ENCODE peak calls at places on chromosomes 16 and 17, in eight cellular contexts. One of them, this sample, is unnamed.

GRCh38 chr16:70481929-70482536 is 27.6 kb downstream of the FCSK start:
- DNase-seq in GM23338: no peak
- DNase-seq in C1 segment of cervical spinal cord: no peak
- DNase-seq in occipital lobe: no peak
- DNase-seq in amygdala: no peak
- DNase-seq in activated naive CD8-positive, alpha-beta T cell treated with anti-CD3 and anti-CD28 coated beads for 36 hours: no peak
- DNase-seq in caudate nucleus: no peak
- DNase-seq in effector memory CD8-positive, alpha-beta T cell: no peak
- DNase-seq in this sample: no peak

GRCh38 chr16:88836791-88837190 is 20.0 kb downstream of the GALNS start:
- DNase-seq in GM23338: no peak
- DNase-seq in C1 segment of cervical spinal cord: no peak
- DNase-seq in occipital lobe: no peak
- DNase-seq in amygdala: no peak
- DNase-seq in activated naive CD8-positive, alpha-beta T cell treated with anti-CD3 and anti-CD28 coated beads for 36 hours: no peak
- DNase-seq in caudate nucleus: no peak
- DNase-seq in effector memory CD8-positive, alpha-beta T cell: no peak
- DNase-seq in this sample: no peak

GRCh38 chr16:65817799-65818198 is 548.7 kb upstream of the CDH5 start:
- DNase-seq in GM23338: no peak
- DNase-seq in C1 segment of cervical spinal cord: no peak
- DNase-seq in occipital lobe: no peak
- DNase-seq in amygdala: no peak
- DNase-seq in activated naive CD8-positive, alpha-beta T cell treated with anti-CD3 and anti-CD28 coated beads for 36 hours: no peak
- DNase-seq in caudate nucleus: no peak
- DNase-seq in effector memory CD8-positive, alpha-beta T cell: no peak
- DNase-seq in this sample: no peak

GRCh38 chr16:82655315-82655714 is 28.5 kb downstream of the CDH13 start:
- DNase-seq in GM23338: no peak
- DNase-seq in C1 segment of cervical spinal cord: no peak
- DNase-seq in occipital lobe: no peak
- DNase-seq in amygdala: no peak
- DNase-seq in activated naive CD8-positive, alpha-beta T cell treated with anti-CD3 and anti-CD28 coated beads for 36 hours: peak; percentile 57
- DNase-seq in caudate nucleus: no peak
- DNase-seq in effector memory CD8-positive, alpha-beta T cell: peak; percentile 76
- DNase-seq in this sample: no peak

GRCh38 chr16:88355389-88356123 is 27.2 kb upstream of the ZNF469 start:
- DNase-seq in GM23338: no peak
- DNase-seq in C1 segment of cervical spinal cord: no peak
- DNase-seq in occipital lobe: no peak
- DNase-seq in amygdala: no peak
- DNase-seq in activated naive CD8-positive, alpha-beta T cell treated with anti-CD3 and anti-CD28 coated beads for 36 hours: no peak
- DNase-seq in caudate nucleus: no peak
- DNase-seq in effector memory CD8-positive, alpha-beta T cell: no peak
- DNase-seq in this sample: no peak

GRCh38 chr17:60253048-60253447 is 103.3 kb downstream of the CA4 start:
- DNase-seq in GM23338: no peak
- DNase-seq in C1 segment of cervical spinal cord: no peak
- DNase-seq in occipital lobe: no peak
- DNase-seq in amygdala: no peak
- DNase-seq in activated naive CD8-positive, alpha-beta T cell treated with anti-CD3 and anti-CD28 coated beads for 36 hours: no peak
- DNase-seq in caudate nucleus: no peak
- DNase-seq in effector memory CD8-positive, alpha-beta T cell: no peak
- DNase-seq in this sample: no peak

GRCh38 chr16:86929149-86929871 is 351.0 kb downstream of the FOXL1 start:
- DNase-seq in GM23338: no peak
- DNase-seq in C1 segment of cervical spinal cord: no peak
- DNase-seq in occipital lobe: no peak
- DNase-seq in amygdala: no peak
- DNase-seq in activated naive CD8-positive, alpha-beta T cell treated with anti-CD3 and anti-CD28 coated beads for 36 hours: no peak
- DNase-seq in caudate nucleus: no peak
- DNase-seq in effector memory CD8-positive, alpha-beta T cell: no peak
- DNase-seq in this sample: no peak

GRCh38 chr17:64148699-64149098 is 18.8 kb upstream of the ERN1 start:
- DNase-seq in GM23338: peak; percentile 14
- DNase-seq in C1 segment of cervical spinal cord: peak; percentile 25
- DNase-seq in occipital lobe: no peak
- DNase-seq in amygdala: peak; percentile 20
- DNase-seq in activated naive CD8-positive, alpha-beta T cell treated with anti-CD3 and anti-CD28 coated beads for 36 hours: no peak
- DNase-seq in caudate nucleus: no peak
- DNase-seq in effector memory CD8-positive, alpha-beta T cell: no peak
- DNase-seq in this sample: no peak

GRCh38 chr17:70525976-70526375 is 356.6 kb downstream of the KCNJ2 start:
- DNase-seq in GM23338: no peak
- DNase-seq in C1 segment of cervical spinal cord: no peak
- DNase-seq in occipital lobe: no peak
- DNase-seq in amygdala: no peak
- DNase-seq in activated naive CD8-positive, alpha-beta T cell treated with anti-CD3 and anti-CD28 coated beads for 36 hours: no peak
- DNase-seq in caudate nucleus: no peak
- DNase-seq in effector memory CD8-positive, alpha-beta T cell: no peak
- DNase-seq in this sample: no peak

GRCh38 chr16:23485257-23485614 is 25.1 kb downstream of the GGA2 start:
- DNase-seq in GM23338: no peak
- DNase-seq in C1 segment of cervical spinal cord: no peak
- DNase-seq in occipital lobe: no peak
- DNase-seq in amygdala: no peak
- DNase-seq in activated naive CD8-positive, alpha-beta T cell treated with anti-CD3 and anti-CD28 coated beads for 36 hours: no peak
- DNase-seq in caudate nucleus: no peak
- DNase-seq in effector memory CD8-positive, alpha-beta T cell: no peak
- DNase-seq in this sample: no peak

GRCh38 chr17:50822550-50822949 is 12.8 kb upstream of the WFIKKN2 start:
- DNase-seq in GM23338: no peak
- DNase-seq in C1 segment of cervical spinal cord: no peak
- DNase-seq in occipital lobe: no peak
- DNase-seq in amygdala: no peak
- DNase-seq in activated naive CD8-positive, alpha-beta T cell treated with anti-CD3 and anti-CD28 coated beads for 36 hours: no peak
- DNase-seq in caudate nucleus: no peak
- DNase-seq in effector memory CD8-positive, alpha-beta T cell: no peak
- DNase-seq in this sample: no peak

GRCh38 chr17:17840751-17841591 is 4.2 kb upstream of the SREBF1 start:
- DNase-seq in GM23338: peak; percentile 30
- DNase-seq in C1 segment of cervical spinal cord: peak; percentile 81
- DNase-seq in occipital lobe: peak; percentile 73
- DNase-seq in amygdala: no peak
- DNase-seq in activated naive CD8-positive, alpha-beta T cell treated with anti-CD3 and anti-CD28 coated beads for 36 hours: no peak
- DNase-seq in caudate nucleus: no peak
- DNase-seq in effector memory CD8-positive, alpha-beta T cell: no peak
- DNase-seq in this sample: peak; percentile 65

GRCh38 chr16:88768041-88768876 is 16.8 kb downstream of the PIEZO1 start:
- DNase-seq in GM23338: no peak
- DNase-seq in C1 segment of cervical spinal cord: no peak
- DNase-seq in occipital lobe: no peak
- DNase-seq in amygdala: peak; percentile 61
- DNase-seq in activated naive CD8-positive, alpha-beta T cell treated with anti-CD3 and anti-CD28 coated beads for 36 hours: no peak
- DNase-seq in caudate nucleus: peak; percentile 19
- DNase-seq in effector memory CD8-positive, alpha-beta T cell: no peak
- DNase-seq in this sample: no peak

GRCh38 chr16:54817432-54817831 is 113.2 kb upstream of the IRX5 start:
- DNase-seq in GM23338: peak; percentile 40
- DNase-seq in C1 segment of cervical spinal cord: no peak
- DNase-seq in occipital lobe: no peak
- DNase-seq in amygdala: no peak
- DNase-seq in activated naive CD8-positive, alpha-beta T cell treated with anti-CD3 and anti-CD28 coated beads for 36 hours: no peak
- DNase-seq in caudate nucleus: no peak
- DNase-seq in effector memory CD8-positive, alpha-beta T cell: no peak
- DNase-seq in this sample: no peak

GRCh38 chr17:80124351-80124981 is 22.5 kb downstream of the EIF4A3 start:
- DNase-seq in GM23338: peak; percentile 84
- DNase-seq in C1 segment of cervical spinal cord: no peak
- DNase-seq in occipital lobe: no peak
- DNase-seq in amygdala: no peak
- DNase-seq in activated naive CD8-positive, alpha-beta T cell treated with anti-CD3 and anti-CD28 coated beads for 36 hours: no peak
- DNase-seq in caudate nucleus: no peak
- DNase-seq in effector memory CD8-positive, alpha-beta T cell: no peak
- DNase-seq in this sample: no peak

GRCh38 chr16:73546351-73546845 is 498.5 kb upstream of the ZFHX3 start:
- DNase-seq in GM23338: peak; percentile 58
- DNase-seq in C1 segment of cervical spinal cord: no peak
- DNase-seq in occipital lobe: no peak
- DNase-seq in amygdala: no peak
- DNase-seq in activated naive CD8-positive, alpha-beta T cell treated with anti-CD3 and anti-CD28 coated beads for 36 hours: no peak
- DNase-seq in caudate nucleus: no peak
- DNase-seq in effector memory CD8-positive, alpha-beta T cell: no peak
- DNase-seq in this sample: no peak